ENCODE peak calls at places on chromosomes 3 and 15, in eight cellular contexts. F is memory B cell; H is left cardiac atrium; N is activated naive CD8-positive, alpha-beta T cell treated with anti-CD3 and anti-CD28 coated beads, Interleukin-2, amount 50 U/mL, for 24 hours; W is natural killer cell; L is Right ventricle myocardium superior; D is activated CD4-positive, alpha-beta T cell treated with anti-CD3 and anti-CD28 coated beads for 36 hours; U is naive thymus-derived CD8-positive, alpha-beta T cell. M is an unnamed sample.

GRCh38 chr3:152185287-152185686 is 83.4 kb upstream of the MBNL1 start:
- ATAC-seq in F (no peak), N (no peak), D (no peak), L (no peak), W (no peak), H (no peak), U (no peak), M (no peak)

GRCh38 chr15:57138260-57138895 is 219.9 kb downstream of the TCF12 start:
- ATAC-seq in U (no peak), D (peak; percentile 26), F (peak; percentile 46), W (no peak), N (no peak), L (peak; percentile 73), H (peak; percentile 92), M (no peak)

GRCh38 chr15:76217029-76217866 is 94.0 kb downstream of the ETFA start:
- ATAC-seq in H (peak; percentile 57), U (no peak), L (no peak), N (no peak), D (no peak), F (no peak), W (peak; percentile 28), M (no peak)

GRCh38 chr3:160678447-160678846 is 1.5 kb downstream of the ARL14 start:
- ATAC-seq in H (no peak), D (no peak), N (no peak), L (no peak), W (no peak), F (no peak), U (no peak), M (no peak)

GRCh38 chr3:31709005-31709404 is 176.3 kb downstream of the STT3B start:
- ATAC-seq in F (no peak), N (no peak), H (no peak), U (no peak), D (no peak), L (no peak), W (no peak), M (no peak)

GRCh38 chr3:45992133-45992729 is 3.4 kb downstream of the FYCO1 start:
- ATAC-seq in H (no peak), N (no peak), F (no peak), U (no peak), W (no peak), L (peak; percentile 47), D (no peak), M (no peak)

GRCh38 chr3:44885618-44886017 is 11.2 kb downstream of the TGM4 start:
- ATAC-seq in F (no peak), H (peak; percentile 94), D (no peak), L (no peak), W (no peak), U (no peak), N (peak; percentile 66), M (no peak)

GRCh38 chr3:81645248-81645647 is 116.2 kb downstream of the GBE1 start:
- ATAC-seq in N (no peak), H (no peak), D (no peak), W (no peak), L (peak; percentile 80), F (no peak), U (no peak), M (no peak)

GRCh38 chr3:31810991-31811433 is 170.1 kb downstream of the OSBPL10 start:
- ATAC-seq in U (no peak), D (peak; percentile 53), F (peak; percentile 61), N (no peak), L (no peak), H (no peak), W (no peak), M (no peak)

GRCh38 chr3:100079328-100079727 is 35.0 kb downstream of the FILIP1L start:
- ATAC-seq in L (no peak), U (no peak), H (no peak), N (no peak), D (no peak), W (no peak), F (no peak), M (no peak)

GRCh38 chr3:132641837-132642538 is 17.6 kb downstream of the ACAD11 start:
- ATAC-seq in W (peak; percentile 65), L (peak; percentile 71), U (no peak), D (peak; percentile 39), H (peak; percentile 67), N (no peak), F (peak; percentile 59), M (no peak)

GRCh38 chr3:121914081-121914998 is 20.1 kb downstream of the SLC15A2 start:
- ATAC-seq in N (no peak), L (peak; percentile 68), W (no peak), D (no peak), F (no peak), H (peak; percentile 21), U (no peak), M (no peak)

GRCh38 chr3:87359807-87360206 is 83.4 kb upstream of the POU1F1 start:
- ATAC-seq in H (no peak), F (no peak), L (no peak), D (no peak), W (no peak), U (no peak), N (no peak), M (no peak)

GRCh38 chr3:89180334-89180733 is 72.9 kb downstream of the EPHA3 start:
- ATAC-seq in N (no peak), U (no peak), W (no peak), L (peak; percentile 20), H (no peak), F (no peak), D (no peak), M (no peak)

GRCh38 chr15:36773698-36774097 is 194.3 kb downstream of the CDIN1 start:
- ATAC-seq in U (no peak), W (no peak), H (peak; percentile 21), N (no peak), D (no peak), F (no peak), L (peak; percentile 35), M (no peak)

GRCh38 chr15:59569477-59569876 is 42.1 kb upstream of the GCNT3 start:
- ATAC-seq in W (no peak), N (no peak), H (no peak), F (no peak), U (no peak), L (no peak), D (no peak), M (no peak)

GRCh38 chr3:67109651-67110204 is 111.6 kb downstream of the KBTBD8 start:
- ATAC-seq in L (no peak), N (no peak), D (no peak), W (no peak), F (no peak), U (no peak), H (no peak), M (no peak)